ENCODE peak calls at places on chromosomes 6 and 20, in five cellular contexts. M, L, W, Z and V are unnamed samples.
A peak's percentile ranks its signal among the peaks of the same experiment; 100 is the strongest.

GRCh38 chr6:110456694-110457093 is 19.7 kb downstream of the SLC22A16 start:
- DNase-seq in L (no peak), M (no peak), W (no peak), Z (no peak), V (no peak)

GRCh38 chr6:4351857-4352669 is 216.7 kb upstream of the ECI2 start:
- DNase-seq in L (peak; percentile 8), W (peak; percentile 70), M (no peak), Z (no peak), V (no peak)

GRCh38 chr6:106072501-106073140 is 13.5 kb upstream of the PRDM1 start:
- DNase-seq in Z (no peak), L (no peak), M (no peak), W (no peak), V (no peak)

GRCh38 chr6:14277405-14277930 is 159.9 kb downstream of the CD83 start:
- DNase-seq in W (no peak), Z (no peak), M (peak; percentile 26), L (no peak), V (no peak)

GRCh38 chr20:24633521-24633920 is 164.1 kb downstream of the SYNDIG1 start:
- DNase-seq in M (no peak), W (no peak), L (no peak), Z (no peak), V (no peak)

GRCh38 chr6:3808189-3808588 is 41.0 kb upstream of the FAM50B start:
- DNase-seq in W (no peak), Z (no peak), M (no peak), L (no peak), V (no peak)

GRCh38 chr6:157669747-157670216 is 153.3 kb upstream of the SNX9 start:
- DNase-seq in L (peak; percentile 63), M (no peak), W (peak; percentile 37), Z (no peak), V (peak; percentile 62)

GRCh38 chr6:160260283-160261119 is 1.9 kb upstream of the SLC22A2 start:
- DNase-seq in Z (no peak), M (no peak), W (no peak), L (no peak), V (no peak)

GRCh38 chr6:125808060-125808459 is 17.3 kb downstream of the NCOA7 start:
- DNase-seq in Z (no peak), W (no peak), M (no peak), L (no peak), V (no peak)

GRCh38 chr6:91198588-91199255 is 611.9 kb upstream of the MAP3K7 start:
- DNase-seq in Z (no peak), W (no peak), M (no peak), L (no peak), V (no peak)

GRCh38 chr6:7188492-7188891 is 80.7 kb downstream of the RREB1 start:
- DNase-seq in M (peak; percentile 75), L (no peak), Z (no peak), W (no peak), V (no peak)

DNA sequence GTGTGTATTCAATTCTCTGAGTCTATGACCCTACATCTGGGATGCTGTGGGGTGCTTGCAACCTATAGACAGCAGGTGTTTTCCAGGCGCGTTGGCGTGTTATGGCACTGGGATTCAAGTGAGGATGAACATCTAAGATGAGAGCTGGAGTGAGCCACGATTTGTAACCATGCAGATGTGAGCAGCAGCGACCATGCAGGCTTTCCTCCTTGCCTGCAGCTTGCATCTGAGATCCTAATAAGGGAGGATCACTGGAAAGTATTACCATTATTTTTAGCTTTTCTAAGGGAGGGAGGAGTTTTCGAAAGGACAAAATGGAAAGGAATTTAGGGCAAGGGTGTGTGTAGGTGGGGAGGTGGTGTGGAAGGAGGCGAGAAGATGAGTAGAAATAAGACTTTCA is 216.7 kb downstream of the ATXN1 start:
- DNase-seq in M (no peak), L (no peak), Z (no peak), W (no peak), V (no peak)
- TF ChIP-seq CTCF in M (no peak), L (no peak), Z (no peak), W (no peak), V (no peak)

DNA sequence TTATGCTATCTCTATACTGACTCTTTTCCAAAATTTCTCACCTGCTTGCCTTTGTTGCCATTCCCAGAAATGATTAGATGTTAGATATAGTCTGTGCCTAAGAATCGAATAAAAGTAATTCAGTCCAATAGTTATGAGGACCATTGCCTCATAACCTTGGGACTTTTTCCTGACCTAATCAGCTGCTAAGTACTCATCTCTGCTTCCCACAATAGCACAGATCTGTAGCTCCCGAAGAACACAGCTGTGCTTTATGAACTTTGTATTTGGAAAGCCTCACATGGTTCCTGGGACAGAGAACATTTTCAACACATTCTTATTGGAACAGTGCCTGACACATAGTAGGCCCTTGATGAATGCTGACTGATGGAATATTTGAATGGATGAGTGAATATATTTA is 54.1 kb downstream of the HS3ST5 start:
- DNase-seq in W (no peak), Z (no peak), M (no peak), L (no peak), V (no peak)
- TF ChIP-seq CTCF in W (no peak), Z (no peak), M (no peak), L (no peak), V (no peak)

DNA sequence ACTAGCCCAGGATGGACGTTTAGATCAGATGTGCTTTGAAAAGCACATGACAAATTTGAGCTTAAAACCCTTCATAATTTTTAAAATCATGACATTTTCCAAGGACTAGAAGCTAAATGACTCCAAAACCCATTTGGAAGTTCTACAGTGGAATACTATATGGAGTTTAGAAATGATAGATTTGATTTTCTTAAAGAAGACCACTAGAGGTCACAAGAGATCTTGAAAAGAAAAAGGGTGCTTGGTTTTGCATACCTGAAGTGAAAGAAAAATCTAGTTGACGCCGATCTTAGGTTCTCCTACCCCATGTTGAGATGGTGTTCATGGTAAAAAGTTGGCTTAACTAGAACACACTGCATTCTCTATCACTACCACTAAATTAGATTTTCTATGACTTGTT is 31.5 kb downstream of the CFAP61 start:
- DNase-seq in M (peak; percentile 46), W (no peak), L (no peak), Z (no peak), V (no peak)
- TF ChIP-seq CTCF in M (peak; percentile 50), W (peak; percentile 46), L (peak; percentile 63), Z (peak; percentile 60), V (peak; percentile 72)

GRCh38 chr20:41245086-41245707 is 72.3 kb downstream of the ZHX3 start:
- DNase-seq in M (no peak), Z (no peak), L (no peak), W (no peak), V (no peak)
- TF ChIP-seq CTCF in M (no peak), Z (no peak), L (no peak), W (peak; percentile 14), V (no peak)

GRCh38 chr20:58416057-58416456 is 27.0 kb downstream of the VAPB start:
- DNase-seq in Z (no peak), W (no peak), L (no peak), M (no peak), V (no peak)
- TF ChIP-seq CTCF in Z (no peak), W (no peak), L (no peak), M (no peak), V (no peak)

GRCh38 chr6:167047554-167047953 is 48.4 kb downstream of the CEP43 start:
- DNase-seq in L (no peak), Z (no peak), W (no peak), M (peak; percentile 79), V (no peak)

GRCh38 chr6:167044696-167045095 is 45.5 kb downstream of the CEP43 start:
- DNase-seq in L (no peak), M (no peak), Z (no peak), W (no peak), V (no peak)

GRCh38 chr6:167046861-167047495 is 47.8 kb downstream of the CEP43 start:
- DNase-seq in L (no peak), W (no peak), Z (no peak), M (no peak), V (no peak)

GRCh38 chr6:167049275-167049674 is 50.1 kb downstream of the CEP43 start:
- DNase-seq in W (no peak), M (no peak), L (no peak), Z (no peak), V (no peak)

GRCh38 chr6:167045828-167046580 is 46.8 kb downstream of the CEP43 start:
- DNase-seq in W (no peak), M (no peak), L (no peak), Z (no peak), V (no peak)
- TF ChIP-seq CTCF in W (peak; percentile 3), M (no peak), L (no peak), Z (peak; percentile 35), V (no peak)

GRCh38 chr6:43037197-43037596 is 15.8 kb downstream of the RRP36 start:
- DNase-seq in W (no peak), Z (no peak), M (no peak), L (no peak), V (no peak)
- TF ChIP-seq CTCF in W (no peak), Z (no peak), M (no peak), L (no peak), V (no peak)

DNA sequence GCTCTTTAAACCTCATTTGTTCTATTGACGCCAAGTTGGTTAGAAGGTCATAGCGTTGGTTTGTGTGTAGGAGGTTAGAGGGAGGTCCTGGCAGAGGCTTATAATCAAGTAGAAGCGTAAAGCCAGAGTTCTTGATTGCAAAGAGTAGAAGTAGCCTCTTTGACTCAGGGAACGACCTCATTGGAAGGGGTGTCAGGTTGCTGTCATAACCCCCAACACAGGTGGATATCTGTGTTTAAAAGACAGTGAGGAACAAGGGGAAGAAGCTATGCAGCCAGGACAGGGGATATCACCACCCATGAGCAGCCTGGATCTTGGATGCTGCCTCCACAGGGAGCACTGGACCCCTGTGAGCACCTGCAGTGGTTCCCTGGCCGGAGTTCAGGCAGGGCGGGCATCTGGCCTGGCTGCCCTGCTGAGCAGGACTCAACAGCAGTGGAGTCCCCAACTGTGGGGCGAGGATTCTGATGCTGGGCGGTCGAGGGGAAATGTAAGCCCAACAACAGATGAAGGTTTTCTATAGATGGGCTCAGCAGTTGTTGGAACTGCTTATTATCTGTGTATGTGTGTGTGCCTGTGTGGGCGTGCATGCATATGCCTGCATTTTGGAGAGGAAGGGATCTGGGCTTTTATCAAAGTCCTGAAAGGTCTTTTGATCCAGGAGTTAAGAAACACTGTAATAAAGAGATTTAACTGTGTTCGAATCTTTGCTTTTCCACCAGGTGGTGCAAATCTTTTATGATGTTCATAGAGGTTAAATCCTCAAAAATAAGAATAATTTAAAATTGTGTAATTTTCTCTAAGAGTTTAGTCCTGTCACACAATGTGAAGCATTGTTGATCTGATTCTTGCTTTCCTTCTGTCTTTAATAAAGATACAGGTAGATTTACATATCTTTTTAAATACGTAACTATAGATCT is 27.7 kb downstream of the HIVEP1 start:
- DNase-seq in Z (no peak), M (no peak), L (no peak), W (no peak), V (no peak)
- TF ChIP-seq CTCF in Z (no peak), M (no peak), L (no peak), W (no peak), V (no peak)

GRCh38 chr6:116528163-116528562 is 16.7 kb downstream of the CALHM5 start:
- DNase-seq in W (no peak), Z (no peak), L (no peak), M (no peak), V (no peak)

GRCh38 chr6:116530436-116530835 is 15.0 kb downstream of the TRAPPC3L start:
- DNase-seq in M (no peak), Z (no peak), W (peak; percentile 33), L (no peak), V (no peak)

GRCh38 chr6:116531675-116532570 is 13.6 kb downstream of the TRAPPC3L start:
- DNase-seq in M (peak; percentile 58), W (peak; percentile 52), Z (peak; percentile 73), L (peak; percentile 13), V (peak; percentile 69)

GRCh38 chr6:116529466-116529969 is 16.0 kb downstream of the TRAPPC3L start:
- DNase-seq in Z (no peak), M (no peak), W (no peak), L (no peak), V (no peak)

GRCh38 chr6:116528800-116529199 is 16.7 kb downstream of the TRAPPC3L start:
- DNase-seq in L (no peak), W (no peak), Z (no peak), M (no peak), V (no peak)
- TF ChIP-seq CTCF in L (no peak), W (no peak), Z (no peak), M (no peak), V (no peak)